ENCODE peak calls at places on chromosome 12, in nine cellular contexts. M is aorta, T is cardiac muscle cell, W is body of pancreas, I is osteoblast, D is SK-N-SH, F is fibroblast of lung, U is NT2/D1, N is GM23338. C is an unnamed sample.

GRCh38 chr12:2306012-2306411 is 253.2 kb downstream of the CACNA1C start:
- DNase-seq in M (no peak), F (no peak), I (no peak), D (no peak), U (peak; percentile 94), N (peak; percentile 44), W (no peak), T (no peak), C (peak; percentile 68)

GRCh38 chr12:129826273-129826672 is 77.6 kb downstream of the TMEM132D start:
- DNase-seq in D (no peak), F (no peak), M (no peak), N (no peak), T (no peak), W (no peak), I (no peak), U (no peak), C (no peak)

GRCh38 chr12:80186727-80187217 is 87.4 kb downstream of the OTOGL start:
- DNase-seq in F (peak; percentile 97), W (peak; percentile 60), U (peak; percentile 72), N (peak; percentile 92), D (peak; percentile 30), M (no peak), I (peak; percentile 45), T (peak; percentile 97), C (peak; percentile 40)

GRCh38 chr12:49971141-49971540 is 1.6 kb upstream of the AQP6 start:
- DNase-seq in M (no peak), T (no peak), F (no peak), W (no peak), I (peak; percentile 9), U (no peak), D (no peak), N (no peak), C (peak; percentile 21)

GRCh38 chr12:3551976-3552725 is 61.1 kb downstream of the PRMT8 start:
- DNase-seq in D (no peak), U (no peak), N (no peak), F (no peak), M (no peak), I (no peak), T (no peak), W (no peak), C (no peak)

GRCh38 chr12:107554941-107555340 is 130.7 kb upstream of the PWP1 start:
- DNase-seq in M (no peak), F (no peak), I (no peak), D (no peak), W (no peak), U (no peak), N (no peak), T (no peak), C (no peak)

GRCh38 chr12:46159239-46159901 is 109.5 kb downstream of the SLC38A1 start:
- DNase-seq in U (no peak), N (no peak), W (no peak), F (no peak), D (no peak), T (no peak), M (no peak), I (no peak), C (no peak)

GRCh38 chr12:29088611-29089219 is 60.4 kb upstream of the FAR2 start:
- DNase-seq in T (peak; percentile 57), U (no peak), F (peak; percentile 40), W (no peak), M (no peak), I (peak; percentile 90), N (peak; percentile 59), D (peak; percentile 22), C (peak; percentile 33)

GRCh38 chr12:104275689-104276088 is 27.9 kb upstream of the EID3 start:
- DNase-seq in F (no peak), M (no peak), I (no peak), T (no peak), W (no peak), D (no peak), U (no peak), N (no peak), C (no peak)

GRCh38 chr12:118044577-118044976 is 16.4 kb downstream of the WSB2 start:
- DNase-seq in F (no peak), M (no peak), U (no peak), N (no peak), W (no peak), I (no peak), D (no peak), T (no peak), C (no peak)

GRCh38 chr12:65561798-65562382 is 262.4 kb upstream of the HMGA2 start:
- DNase-seq in U (no peak), F (peak; percentile 78), M (no peak), T (peak; percentile 78), N (no peak), D (no peak), W (no peak), I (no peak), C (no peak)

GRCh38 chr12:76927170-76927784 is 48.5 kb upstream of the CSRP2 start:
- DNase-seq in T (peak; percentile 72), F (peak; percentile 58), I (peak; percentile 88), W (peak; percentile 48), M (no peak), D (peak; percentile 49), U (no peak), N (peak; percentile 90), C (peak; percentile 82)

GRCh38 chr12:80068173-80068572 is 31.2 kb upstream of the OTOGL start:
- DNase-seq in F (no peak), U (peak; percentile 8), I (no peak), W (no peak), D (no peak), T (no peak), M (no peak), N (peak; percentile 79), C (peak; percentile 43)

GRCh38 chr12:76929499-76929898 is 50.7 kb upstream of the CSRP2 start:
- DNase-seq in T (no peak), U (no peak), N (peak; percentile 45), W (no peak), F (no peak), D (no peak), M (no peak), I (no peak), C (peak; percentile 43)

GRCh38 chr12:122081108-122081696 is 2.6 kb downstream of the MLXIP start:
- DNase-seq in U (no peak), D (no peak), T (peak; percentile 79), W (peak; percentile 14), N (no peak), I (peak; percentile 91), F (peak; percentile 79), M (peak; percentile 16), C (no peak)
- H3K4me3 ChIP-seq in U (no peak overlapping the region), D (peak overlapping the region; percentile 74), T (no peak overlapping the region), W (peak overlapping the region; percentile 95), N (peak overlapping the region; percentile 72), I (peak overlapping the region; percentile 82), F (peak overlapping the region; percentile 92), M (no peak overlapping the region), C (no peak overlapping the region)

GRCh38 chr12:56161677-56162351 is 3.7 kb downstream of the MYL6 start:
- DNase-seq in F (no peak), U (no peak), W (no peak), M (peak; percentile 35), I (no peak), N (peak; percentile 23), D (no peak), T (no peak), C (no peak)
- H3K36me3 ChIP-seq in F (peaks cover 34% of the 10 kb centered on the region), U (peaks cover 73% of the 10 kb centered on the region), W (peaks cover 27% of the 10 kb centered on the region), M (peaks cover 19% of the 10 kb centered on the region), I (peaks cover 70% of the 10 kb centered on the region), N (peaks cover 55% of the 10 kb centered on the region), D (peaks cover 54% of the 10 kb centered on the region), T (peaks cover 73% of the 10 kb centered on the region), C (peaks cover 48% of the 10 kb centered on the region)

DNA sequence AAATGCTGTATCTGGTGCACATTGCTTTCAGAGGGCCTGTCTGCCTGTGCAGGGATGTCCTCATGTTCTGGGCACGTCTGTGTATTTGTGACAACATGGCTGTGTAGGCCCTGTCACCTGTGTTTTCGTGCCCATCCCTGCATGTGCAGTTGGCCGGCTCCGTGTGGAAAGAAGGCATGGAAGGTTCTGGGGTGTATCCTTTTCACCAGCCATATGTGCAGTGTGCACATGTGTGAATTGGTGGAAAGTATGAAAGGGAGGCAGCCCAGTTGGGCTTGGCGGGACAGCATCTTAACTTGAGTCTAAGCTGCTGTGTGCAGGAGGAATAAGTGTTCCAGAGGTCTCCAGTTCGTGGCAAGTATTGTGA is 645 bp downstream of the TSPAN11 start:
- DNase-seq in F (no peak), I (no peak), W (no peak), U (no peak), N (no peak), D (peak; percentile 51), M (no peak), T (no peak), C (no peak)
- H3K27me3 ChIP-seq in F (peaks cover 27% of the 10 kb centered on the region), I (peaks cover 14% of the 10 kb centered on the region), W (peaks cover 9% of the 10 kb centered on the region), U (peaks cover 54% of the 10 kb centered on the region), N (peaks cover 38% of the 10 kb centered on the region), D (no peaks in the 10 kb centered on the region), M (peaks cover 2% of the 10 kb centered on the region), T (no peaks in the 10 kb centered on the region), C (peaks cover 32% of the 10 kb centered on the region)

GRCh38 chr12:44847403-44847802 is 28.7 kb downstream of the NELL2 start:
- DNase-seq in U (no peak), I (no peak), T (no peak), M (no peak), F (no peak), D (no peak), N (no peak), W (no peak), C (no peak)

GRCh38 chr12:44851586-44851985 is 24.5 kb downstream of the NELL2 start:
- DNase-seq in W (no peak), I (no peak), M (no peak), U (no peak), F (no peak), T (no peak), N (no peak), D (no peak), C (no peak)

GRCh38 chr12:44846826-44847225 is 29.3 kb downstream of the NELL2 start:
- DNase-seq in D (no peak), W (no peak), F (no peak), T (no peak), N (no peak), M (no peak), U (no peak), I (no peak), C (no peak)

GRCh38 chr12:44848771-44849085 is 27.4 kb downstream of the NELL2 start:
- DNase-seq in W (no peak), U (no peak), N (no peak), F (no peak), T (no peak), D (no peak), I (no peak), M (no peak), C (no peak)

DNA sequence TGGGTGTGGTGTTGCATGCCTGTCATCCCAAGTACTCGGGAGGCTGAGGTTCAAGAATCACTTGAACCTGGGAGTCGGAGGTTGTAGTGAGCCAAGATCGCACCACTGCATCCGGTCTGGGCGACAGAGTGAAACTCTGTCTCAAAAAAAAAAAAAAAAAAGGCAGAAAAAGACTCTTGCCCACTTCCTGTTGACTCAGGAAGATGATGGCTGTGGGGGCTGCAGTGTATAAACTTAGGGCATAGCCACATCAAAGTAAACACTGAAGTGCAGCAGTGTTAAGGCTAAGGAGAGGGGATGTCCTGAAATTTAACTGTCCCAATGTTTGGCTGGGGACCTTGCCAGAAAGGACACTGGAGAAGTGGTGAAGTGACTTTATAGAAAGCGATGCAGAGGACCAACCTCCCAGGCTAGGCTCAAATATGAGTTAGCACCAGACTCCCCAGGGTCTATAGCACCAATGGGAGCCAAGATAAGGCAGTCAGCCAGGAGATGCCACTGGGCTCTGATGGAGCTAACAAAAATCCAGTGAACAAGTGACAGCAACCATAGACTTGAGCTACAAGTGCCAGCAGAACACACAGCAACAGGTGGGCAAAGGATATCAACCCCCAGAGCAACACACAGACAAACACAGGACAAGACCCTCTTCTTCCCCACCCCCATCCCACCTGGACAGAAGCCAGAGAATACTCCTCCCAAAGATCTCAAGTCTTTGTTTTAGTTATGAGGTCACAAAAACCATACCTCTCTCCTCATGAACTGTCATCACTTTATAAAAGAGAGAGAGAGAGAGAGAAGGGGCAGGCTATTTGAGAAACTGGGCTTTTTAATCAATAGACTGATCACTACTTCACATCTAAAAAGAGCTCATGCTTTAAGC is 28.0 kb downstream of the NELL2 start:
- DNase-seq in N (no peak), W (no peak), T (no peak), I (peak; percentile 21), M (no peak), F (no peak), D (no peak), U (no peak), C (no peak)
- H3K4me3 ChIP-seq in N (no peak overlapping the region), W (no peak overlapping the region), T (no peak overlapping the region), I (no peak overlapping the region), M (no peak overlapping the region), F (no peak overlapping the region), D (no peak overlapping the region), U (no peak overlapping the region), C (no peak overlapping the region)

C was measured in H7.